ENCODE peak calls at places on chromosomes 3 and 15, in four cellular contexts. One of them, this sample, is unnamed.

GRCh38 chr3:33664195-33664594 is 53.9 kb downstream of the CLASP2 start:
- DNase-seq in K562: no peak
- DNase-seq in GM12878: no peak
- DNase-seq in H1: no peak
- DNase-seq in this sample: no peak

GRCh38 chr3:99825239-99825638 is 7.6 kb downstream of the CMSS1 start:
- DNase-seq in K562: peak
- DNase-seq in H1: no peak
- DNase-seq in GM12878: no peak
- DNase-seq in this sample: no peak

GRCh38 chr15:38267416-38268022 is 14.9 kb downstream of the SPRED1 start:
- DNase-seq in H1: no peak
- DNase-seq in K562: no peak
- DNase-seq in GM12878: no peak
- DNase-seq in this sample: no peak

GRCh38 chr3:101779808-101780366 is 876 bp downstream of the NXPE3 start:
- DNase-seq in K562: no peak
- DNase-seq in GM12878: no peak
- DNase-seq in H1: no peak
- DNase-seq in this sample: no peak

GRCh38 chr3:124699686-124700396 is 30.4 kb upstream of the UMPS start:
- DNase-seq in H1: no peak
- DNase-seq in GM12878: no peak
- DNase-seq in K562: no peak
- DNase-seq in this sample: no peak

GRCh38 chr15:38072507-38073277 is 138.3 kb downstream of the TMCO5A start:
- DNase-seq in GM12878: no peak
- DNase-seq in K562: no peak
- DNase-seq in H1: peak
- DNase-seq in this sample: peak

GRCh38 chr3:52531636-52532516 is 1.8 kb downstream of the NT5DC2 start:
- DNase-seq in H1: no peak
- DNase-seq in K562: no peak
- DNase-seq in GM12878: no peak
- DNase-seq in this sample: no peak

GRCh38 chr15:78929536-78930264 is 15.1 kb downstream of the CTSH start:
- DNase-seq in GM12878: no peak
- DNase-seq in K562: no peak
- DNase-seq in H1: no peak
- DNase-seq in this sample: no peak

GRCh38 chr3:125163739-125164601 is 48.6 kb downstream of the SLC12A8 start:
- DNase-seq in H1: no peak
- DNase-seq in K562: no peak
- DNase-seq in GM12878: no peak
- DNase-seq in this sample: no peak

GRCh38 chr15:67210555-67211168 is 43.8 kb downstream of the AAGAB start:
- DNase-seq in GM12878: no peak
- DNase-seq in H1: no peak
- DNase-seq in K562: no peak
- DNase-seq in this sample: no peak

GRCh38 chr15:75152382-75153079 is 49.2 kb upstream of the C15orf39 start:
- DNase-seq in H1: no peak
- DNase-seq in GM12878: no peak
- DNase-seq in K562: no peak
- DNase-seq in this sample: no peak

GRCh38 chr3:159850481-159850880 is 138.2 kb upstream of the IL12A start:
- DNase-seq in H1: no peak
- DNase-seq in GM12878: no peak
- DNase-seq in K562: no peak
- DNase-seq in this sample: no peak

GRCh38 chr15:90003736-90004135 is 2.6 kb downstream of the ZNF710 start:
- DNase-seq in H1: no peak
- DNase-seq in GM12878: no peak
- DNase-seq in K562: no peak
- DNase-seq in this sample: no peak

GRCh38 chr3:30605706-30606300 is 598 bp upstream of the TGFBR2 start:
- DNase-seq in K562: no peak
- DNase-seq in H1: no peak
- DNase-seq in GM12878: no peak
- DNase-seq in this sample: no peak

GRCh38 chr3:59839810-59840515 is 790.1 kb upstream of the CFAP20DC start:
- DNase-seq in GM12878: peak
- DNase-seq in K562: no peak
- DNase-seq in H1: no peak
- DNase-seq in this sample: no peak

GRCh38 chr3:40705663-40706062 is 180.9 kb downstream of the ZNF621 start:
- DNase-seq in H1: no peak
- DNase-seq in GM12878: no peak
- DNase-seq in K562: no peak
- DNase-seq in this sample: no peak

GRCh38 chr15:89912674-89913396 is at the start of gene ARPIN:
- DNase-seq in K562: no peak
- DNase-seq in GM12878: no peak
- DNase-seq in H1: peak
- DNase-seq in this sample: peak

GRCh38 chr3:150222190-150222548 is 185.9 kb upstream of the TSC22D2 start:
- DNase-seq in GM12878: no peak
- DNase-seq in H1: no peak
- DNase-seq in K562: no peak
- DNase-seq in this sample: no peak

GRCh38 chr15:36658905-36659304 is 79.5 kb downstream of the CDIN1 start:
- DNase-seq in K562: no peak
- DNase-seq in GM12878: no peak
- DNase-seq in H1: no peak
- DNase-seq in this sample: no peak

GRCh38 chr15:100918690-100919480 is at the start of gene LRRK1:
- DNase-seq in GM12878: no peak
- DNase-seq in H1: peak
- DNase-seq in K562: peak
- DNase-seq in this sample: peak

GRCh38 chr15:94205366-94205765 is 26.0 kb upstream of the MCTP2 start:
- DNase-seq in H1: no peak
- DNase-seq in GM12878: no peak
- DNase-seq in K562: no peak
- DNase-seq in this sample: no peak

GRCh38 chr3:142976621-142977398 is 13.3 kb upstream of the PAQR9 start:
- DNase-seq in GM12878: no peak
- DNase-seq in H1: no peak
- DNase-seq in K562: peak
- DNase-seq in this sample: peak

GRCh38 chr15:74830868-74831267 is 4.4 kb downstream of the CPLX3 start:
- DNase-seq in H1: no peak
- DNase-seq in K562: no peak
- DNase-seq in GM12878: no peak
- DNase-seq in this sample: no peak

GRCh38 chr3:123552095-123552714 is 32.6 kb downstream of the HACD2 start:
- DNase-seq in GM12878: no peak
- DNase-seq in K562: peak
- DNase-seq in H1: no peak
- DNase-seq in this sample: peak
- TF ChIP-seq CEBPB in GM12878: no peak
- TF ChIP-seq CEBPB in K562: no peak
- TF ChIP-seq CEBPB in H1: no peak
- TF ChIP-seq CEBPB in this sample: no peak

GRCh38 chr15:80561500-80561899 is 133.6 kb upstream of the ABHD17C start:
- DNase-seq in K562: no peak
- DNase-seq in GM12878: no peak
- DNase-seq in H1: no peak
- DNase-seq in this sample: no peak
- TF ChIP-seq EP300 in K562: no peak
- TF ChIP-seq EP300 in GM12878: no peak
- TF ChIP-seq EP300 in H1: no peak
- TF ChIP-seq EP300 in this sample: no peak

GRCh38 chr15:91225728-91226127 is 125.7 kb downstream of the SV2B start:
- DNase-seq in H1: no peak
- DNase-seq in GM12878: no peak
- DNase-seq in K562: no peak
- DNase-seq in this sample: no peak

GRCh38 chr15:91228890-91229289 is 128.8 kb downstream of the SV2B start:
- DNase-seq in K562: no peak
- DNase-seq in H1: no peak
- DNase-seq in GM12878: no peak
- DNase-seq in this sample: no peak

GRCh38 chr15:91228391-91228790 is 128.3 kb downstream of the SV2B start:
- DNase-seq in GM12878: no peak
- DNase-seq in H1: no peak
- DNase-seq in K562: no peak
- DNase-seq in this sample: no peak

GRCh38 chr15:91224750-91225380 is 124.8 kb downstream of the SV2B start:
- DNase-seq in K562: peak
- DNase-seq in GM12878: peak
- DNase-seq in H1: peak
- DNase-seq in this sample: peak

GRCh38 chr15:91227062-91227461 is 127.0 kb downstream of the SV2B start:
- DNase-seq in H1: no peak
- DNase-seq in K562: no peak
- DNase-seq in GM12878: no peak
- DNase-seq in this sample: no peak
- TF ChIP-seq CEBPB in H1: no peak
- TF ChIP-seq CEBPB in K562: no peak
- TF ChIP-seq CEBPB in GM12878: no peak
- TF ChIP-seq CEBPB in this sample: no peak

GRCh38 chr15:70469182-70469581 is 294.2 kb downstream of the UACA start:
- DNase-seq in H1: no peak
- DNase-seq in K562: no peak
- DNase-seq in GM12878: no peak
- DNase-seq in this sample: no peak

GRCh38 chr15:70466895-70467529 is 296.3 kb downstream of the UACA start:
- DNase-seq in H1: peak
- DNase-seq in K562: peak
- DNase-seq in GM12878: no peak
- DNase-seq in this sample: peak

GRCh38 chr15:70463453-70463834 is 299.9 kb downstream of the UACA start:
- DNase-seq in GM12878: no peak
- DNase-seq in K562: peak
- DNase-seq in H1: no peak
- DNase-seq in this sample: no peak

GRCh38 chr15:70465812-70466211 is 297.5 kb downstream of the UACA start:
- DNase-seq in GM12878: no peak
- DNase-seq in K562: no peak
- DNase-seq in H1: no peak
- DNase-seq in this sample: no peak

GRCh38 chr15:70466305-70466704 is 297.1 kb downstream of the UACA start:
- DNase-seq in GM12878: no peak
- DNase-seq in K562: no peak
- DNase-seq in H1: no peak
- DNase-seq in this sample: no peak
- TF ChIP-seq EP300 in GM12878: no peak
- TF ChIP-seq EP300 in K562: no peak
- TF ChIP-seq EP300 in H1: no peak
- TF ChIP-seq EP300 in this sample: no peak

GRCh38 chr3:189262746-189263145 is 91.0 kb downstream of the TPRG1 start:
- DNase-seq in H1: no peak
- DNase-seq in K562: no peak
- DNase-seq in GM12878: no peak
- DNase-seq in this sample: no peak

GRCh38 chr3:189258261-189258660 is 86.5 kb downstream of the TPRG1 start:
- DNase-seq in K562: no peak
- DNase-seq in GM12878: no peak
- DNase-seq in H1: no peak
- DNase-seq in this sample: no peak

GRCh38 chr3:189260556-189261493 is 89.1 kb downstream of the TPRG1 start:
- DNase-seq in GM12878: no peak
- DNase-seq in H1: no peak
- DNase-seq in K562: no peak
- DNase-seq in this sample: no peak
- TF ChIP-seq CEBPB in GM12878: no peak
- TF ChIP-seq CEBPB in H1: no peak
- TF ChIP-seq CEBPB in K562: no peak
- TF ChIP-seq CEBPB in this sample: no peak

GRCh38 chr3:156093966-156094365 is 26.4 kb upstream of the KCNAB1 start:
- DNase-seq in K562: no peak
- DNase-seq in GM12878: no peak
- DNase-seq in H1: no peak
- DNase-seq in this sample: no peak
- TF ChIP-seq EP300 in K562: no peak
- TF ChIP-seq EP300 in GM12878: no peak
- TF ChIP-seq EP300 in H1: no peak
- TF ChIP-seq EP300 in this sample: no peak

This sample was measured in A549.